ENCODE peak calls at places on chromosome 11, in four cellular contexts. Y, K, R and Q are unnamed samples.

GRCh38 chr11:115530752-115531151 is 26.5 kb upstream of the CADM1 start:
- DNase-seq in Y (no peak), K (no peak), R (no peak), Q (no peak)

GRCh38 chr11:61041755-61042518 is 60.4 kb upstream of the CD5 start:
- DNase-seq in Y (no peak), K (no peak), R (peak), Q (peak)

GRCh38 chr11:121606354-121606753 is 153.6 kb upstream of the SORL1-AS1 start:
- DNase-seq in Y (no peak), K (no peak), R (no peak), Q (no peak)

GRCh38 chr11:67389477-67389876 is 2.3 kb upstream of the RAD9A start:
- DNase-seq in Y (no peak), K (no peak), R (no peak), Q (no peak)

GRCh38 chr11:121611242-121611641 is 158.5 kb upstream of the SORL1-AS1 start:
- DNase-seq in Y (no peak), K (no peak), R (no peak), Q (no peak)

GRCh38 chr11:2135018-2135569 is 4.1 kb downstream of the IGF2 start:
- DNase-seq in Y (no peak), K (no peak), R (no peak), Q (no peak)

GRCh38 chr11:94067010-94067409 is 45.9 kb downstream of the HEPHL1 start:
- DNase-seq in Y (no peak), K (no peak), R (peak), Q (no peak)

GRCh38 chr11:122765487-122766131 is 72.7 kb upstream of the CRTAM start:
- DNase-seq in Y (no peak), K (no peak), R (no peak), Q (no peak)

GRCh38 chr11:4060182-4060923 is 34.2 kb upstream of the RRM1 start:
- DNase-seq in Y (no peak), K (no peak), R (no peak), Q (no peak)

GRCh38 chr11:102573851-102574250 is 43.3 kb upstream of the MMP7 start:
- DNase-seq in Y (no peak), K (no peak), R (peak), Q (no peak)

GRCh38 chr11:103789957-103790356 is 246.5 kb upstream of the DDI1 start:
- DNase-seq in Y (no peak), K (no peak), R (peak), Q (no peak)

GRCh38 chr11:126265801-126266200 is 2.9 kb downstream of the SRPRA start:
- DNase-seq in Y (no peak), K (no peak), R (peak), Q (no peak)

GRCh38 chr11:1750840-1751520 is 585 bp upstream of the IFITM10 start:
- DNase-seq in Y (no peak), K (no peak), R (no peak), Q (no peak)

GRCh38 chr11:19344661-19345518 is 104.1 kb upstream of the E2F8 start:
- DNase-seq in Y (no peak), K (peak), R (peak), Q (no peak)

GRCh38 chr11:66322732-66323427 is 6.0 kb upstream of the CD248 start:
- DNase-seq in Y (no peak), K (no peak), R (peak), Q (no peak)

GRCh38 chr11:10722307-10722706 is 28.7 kb upstream of the CTR9 start:
- DNase-seq in Y (no peak), K (no peak), R (no peak), Q (no peak)

GRCh38 chr11:60515144-60515855 is at the start of gene MS4A13:
- DNase-seq in Y (no peak), K (no peak), R (no peak), Q (no peak)

GRCh38 chr11:62130498-62131464 is 7.0 kb downstream of the INCENP start:
- DNase-seq in Y (no peak), K (no peak), R (no peak), Q (no peak)

GRCh38 chr11:36362902-36363301 is 66.8 kb downstream of the PRR5L start:
- DNase-seq in Y (no peak), K (no peak), R (peak), Q (no peak)

GRCh38 chr11:3860360-3860759 is 4.9 kb downstream of the STIM1 start:
- DNase-seq in Y (no peak), K (no peak), R (no peak), Q (no peak)

GRCh38 chr11:57349491-57350274 is 11.5 kb downstream of the P2RX3 start:
- DNase-seq in Y (no peak), K (peak), R (peak), Q (no peak)

GRCh38 chr11:134388590-134388989 is 23.5 kb downstream of the B3GAT1 start:
- DNase-seq in Y (no peak), K (no peak), R (no peak), Q (no peak)

GRCh38 chr11:125319649-125320048 is 155.1 kb downstream of the PKNOX2 start:
- DNase-seq in Y (no peak), K (no peak), R (no peak), Q (no peak)

GRCh38 chr11:32962016-32962415 is 53.7 kb upstream of the DEPDC7 start:
- DNase-seq in Y (no peak), K (no peak), R (peak), Q (no peak)

GRCh38 chr11:1928038-1928890 is 8.8 kb downstream of the TNNT3 start:
- DNase-seq in Y (no peak), K (no peak), R (no peak), Q (no peak)

GRCh38 chr11:67449116-67449844 is 3.2 kb downstream of the GPR152 start:
- DNase-seq in Y (no peak), K (no peak), R (no peak), Q (no peak)

GRCh38 chr11:20112291-20113146 is 47.8 kb downstream of the DBX1 start:
- DNase-seq in Y (peak), K (peak), R (peak), Q (no peak)

GRCh38 chr11:110093407-110094297 is 460 bp downstream of the ZC3H12C start:
- DNase-seq in Y (no peak), K (peak), R (peak), Q (no peak)

GRCh38 chr11:107590460-107591097 is 368 bp upstream of the ELMOD1 start:
- DNase-seq in Y (no peak), K (no peak), R (no peak), Q (no peak)

GRCh38 chr11:32888805-32889204 is 3.8 kb upstream of the QSER1 start:
- DNase-seq in Y (no peak), K (no peak), R (peak), Q (no peak)

GRCh38 chr11:73795925-73796632 is 8.4 kb downstream of the MRPL48 start:
- DNase-seq in Y (no peak), K (no peak), R (no peak), Q (no peak)

GRCh38 chr11:9688716-9689511 is 25.0 kb downstream of the SWAP70 start:
- DNase-seq in Y (no peak), K (no peak), R (peak), Q (peak)

GRCh38 chr11:100719809-100720221 is 32.7 kb downstream of the ARHGAP42 start:
- DNase-seq in Y (no peak), K (peak), R (peak), Q (no peak)

DNA sequence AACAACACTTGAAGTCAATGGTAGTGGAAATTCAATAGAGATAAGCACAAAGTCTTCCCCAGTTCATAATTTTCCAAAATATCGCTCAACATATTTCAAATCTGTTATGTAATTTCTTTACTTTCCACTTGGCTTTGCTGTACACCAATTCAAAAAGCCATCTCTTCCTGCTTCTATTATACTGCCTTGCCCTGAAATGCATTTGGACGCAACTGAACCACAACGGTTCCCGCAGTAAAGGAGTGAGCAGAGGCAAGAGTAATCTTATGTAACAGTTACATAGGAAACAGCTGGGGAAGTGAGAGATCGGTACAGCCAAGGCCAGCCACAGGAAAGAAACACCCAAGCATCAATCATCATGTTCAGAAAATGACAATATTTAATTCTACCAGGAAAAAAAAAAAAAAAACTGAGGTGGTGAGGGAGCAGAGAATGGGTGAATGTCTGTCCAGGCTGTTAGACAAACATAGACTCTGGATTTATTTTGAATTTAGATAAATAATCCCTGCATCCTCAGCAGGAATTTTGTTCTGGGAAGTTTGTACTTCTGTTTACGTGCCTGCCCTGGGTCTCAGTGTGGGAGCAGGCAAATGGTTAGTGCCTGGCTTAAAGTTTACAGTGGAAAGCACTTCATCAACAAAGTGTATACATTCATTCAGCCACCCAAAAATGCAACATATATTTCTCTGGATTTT is 392.2 kb downstream of the ETS1 start:
- DNase-seq in Y (no peak), K (no peak), R (peak), Q (no peak)
- TF ChIP-seq CTCF in Y (no peak), K (no peak), R (no peak), Q (no peak)

GRCh38 chr11:69718147-69718546 is 14.3 kb upstream of the FGF19 start:
- DNase-seq in Y (no peak), K (no peak), R (peak), Q (no peak)

GRCh38 chr11:69726019-69726418 is 22.2 kb upstream of the FGF19 start:
- DNase-seq in Y (no peak), K (no peak), R (no peak), Q (no peak)

GRCh38 chr11:69721061-69721460 is 17.2 kb upstream of the FGF19 start:
- DNase-seq in Y (no peak), K (no peak), R (no peak), Q (no peak)

GRCh38 chr11:69718912-69719311 is 15.1 kb upstream of the FGF19 start:
- DNase-seq in Y (no peak), K (no peak), R (no peak), Q (no peak)

GRCh38 chr11:69721745-69722144 is 17.9 kb upstream of the FGF19 start:
- DNase-seq in Y (no peak), K (no peak), R (no peak), Q (no peak)
- TF ChIP-seq CTCF in Y (no peak), K (no peak), R (peak), Q (no peak)

GRCh38 chr11:119095066-119095880 is 6.4 kb downstream of the DPAGT1 start:
- DNase-seq in Y (peak), K (peak), R (peak), Q (peak)
- TF ChIP-seq CTCF in Y (no peak), K (peak), R (no peak), Q (no peak)

GRCh38 chr11:77094841-77095365 is 7.7 kb upstream of the OMP start:
- DNase-seq in Y (no peak), K (no peak), R (no peak), Q (no peak)
- TF ChIP-seq CTCF in Y (no peak), K (no peak), R (no peak), Q (no peak)